ENCODE peak calls at places on chromosome 3, in ten cellular contexts. B, F, H, S, T, G, A, X, Z and C are unnamed samples.

GRCh38 chr3:43621406-43621973 is 321 bp downstream of the ANO10 start:
- DNase-seq in A (peak), G (no peak), Z (no peak), H (no peak), B (peak), X (no peak), S (no peak), F (no peak), T (peak), C (no peak)

GRCh38 chr3:194272861-194273266 is 78.3 kb downstream of the CPN2 start:
- DNase-seq in F (no peak), Z (no peak), X (no peak), S (peak), B (no peak), T (peak), H (no peak), A (peak), G (no peak), C (no peak)

GRCh38 chr3:78666458-78666800 is 1101.4 kb downstream of the ROBO1 start:
- DNase-seq in X (no peak), H (no peak), T (no peak), Z (no peak), A (no peak), G (no peak), S (no peak), F (no peak), B (no peak), C (peak)

GRCh38 chr3:106609666-106610301 is 741.0 kb upstream of the CBLB start:
- DNase-seq in G (peak), S (no peak), F (peak), H (peak), B (peak), T (peak), A (no peak), Z (peak), X (no peak), C (peak)

GRCh38 chr3:122081543-122081942 is 26.4 kb downstream of the CD86 start:
- DNase-seq in Z (no peak), H (no peak), A (no peak), G (no peak), X (no peak), F (no peak), T (no peak), B (no peak), S (no peak), C (no peak)

GRCh38 chr3:32457971-32458471 is 44.6 kb downstream of the CMTM6 start:
- DNase-seq in G (peak), F (peak), B (no peak), Z (peak), T (no peak), A (no peak), X (peak), H (no peak), S (peak), C (no peak)

GRCh38 chr3:187808466-187809291 is 63.4 kb upstream of the BCL6 start:
- DNase-seq in H (no peak), F (no peak), A (no peak), S (no peak), G (no peak), Z (peak), B (no peak), T (peak), X (no peak), C (peak)

GRCh38 chr3:45343947-45344346 is 44.4 kb upstream of the LARS2 start:
- DNase-seq in B (no peak), G (no peak), Z (peak), F (no peak), H (peak), T (peak), X (no peak), A (no peak), S (no peak), C (peak)

GRCh38 chr3:159532577-159532976 is 456.1 kb upstream of the IL12A start:
- DNase-seq in B (no peak), S (no peak), Z (no peak), A (no peak), T (peak), F (no peak), G (no peak), X (no peak), H (no peak), C (peak)